ENCODE peak calls at places on chromosomes 6 and 20, in four cellular contexts. P, L, O and T are unnamed samples. For H3K4me1, the result is how much of the 10 kb centered on the place peaks cover.

GRCh38 chr6:166656269-166657206 is 29.5 kb upstream of the RPS6KA2 start:
- ATAC-seq in P (peak), L (no peak), O (peak), T (no peak)

GRCh38 chr6:90183587-90184333 is 112.9 kb downstream of the BACH2 start:
- ATAC-seq in P (no peak), L (no peak), O (peak), T (no peak)

GRCh38 chr20:21546355-21546754 is 32.5 kb upstream of the NKX2-2 start:
- ATAC-seq in P (no peak), L (no peak), O (no peak), T (no peak)

GRCh38 chr6:166626177-166627038 is 643 bp downstream of the RPS6KA2 start:
- ATAC-seq in P (peak), L (peak), O (peak), T (peak)

GRCh38 chr6:68760941-68761676 is 126.0 kb downstream of the ADGRB3 start:
- ATAC-seq in P (no peak), L (peak), O (no peak), T (no peak)

GRCh38 chr6:129490551-129491245 is 219.3 kb downstream of the ARHGAP18 start:
- ATAC-seq in P (peak), L (peak), O (peak), T (peak)

GRCh38 chr6:84258866-84259265 is 31.4 kb upstream of the CEP162 start:
- ATAC-seq in P (no peak), L (no peak), O (no peak), T (no peak)

GRCh38 chr6:136137008-136137689 is 113.0 kb downstream of the MTFR2 start:
- ATAC-seq in P (no peak), L (peak), O (no peak), T (no peak)

GRCh38 chr20:10563935-10564492 is 109.8 kb downstream of the JAG1 start:
- ATAC-seq in P (no peak), L (no peak), O (no peak), T (no peak)

GRCh38 chr6:167928111-167928510 is 69.4 kb upstream of the KIF25 start:
- ATAC-seq in P (no peak), L (no peak), O (no peak), T (no peak)

GRCh38 chr6:150412221-150412620 is 43.4 kb downstream of the IYD start:
- ATAC-seq in P (no peak), L (no peak), O (no peak), T (no peak)

DNA sequence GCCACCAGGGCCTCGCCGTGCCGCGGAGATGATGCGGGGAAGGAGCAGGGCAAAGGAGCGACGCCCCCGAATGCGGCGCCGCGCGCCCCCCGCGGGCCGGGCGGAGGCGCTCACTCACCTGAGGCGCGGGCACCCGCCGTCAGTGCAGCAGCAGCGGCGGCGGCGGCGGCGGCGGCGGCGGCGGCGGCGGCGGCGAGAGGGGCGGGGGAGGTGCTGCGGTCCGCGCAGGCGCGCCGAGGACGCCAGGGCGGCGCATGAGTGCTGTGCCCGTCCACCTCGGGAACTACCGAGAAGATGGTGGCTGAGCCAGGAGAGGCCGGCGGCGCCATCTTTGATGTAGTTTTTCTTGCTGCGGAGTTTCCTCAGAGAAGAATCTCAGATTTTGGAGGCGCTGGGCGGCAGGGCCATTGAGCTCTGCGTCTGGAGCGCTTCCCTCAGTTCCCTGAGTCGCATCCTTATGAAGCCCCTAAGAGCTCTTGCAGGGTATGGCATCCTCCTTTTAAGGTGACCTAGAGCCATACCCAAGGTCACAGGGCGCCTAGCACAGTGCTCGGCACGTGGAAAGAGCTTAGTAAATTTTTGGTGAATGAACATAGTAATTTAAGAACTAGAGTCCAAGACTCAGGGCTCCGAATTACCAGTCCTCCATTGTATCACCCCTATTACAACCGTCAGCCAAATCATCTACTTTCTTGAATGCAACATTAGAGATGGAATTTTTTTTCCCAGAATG is at the start of gene NDRG3:
- ATAC-seq in P (peak), L (peak), O (peak), T (peak)
- TF ChIP-seq CTCF in P (no peak), L (no peak), O (no peak), T (peak)

DNA sequence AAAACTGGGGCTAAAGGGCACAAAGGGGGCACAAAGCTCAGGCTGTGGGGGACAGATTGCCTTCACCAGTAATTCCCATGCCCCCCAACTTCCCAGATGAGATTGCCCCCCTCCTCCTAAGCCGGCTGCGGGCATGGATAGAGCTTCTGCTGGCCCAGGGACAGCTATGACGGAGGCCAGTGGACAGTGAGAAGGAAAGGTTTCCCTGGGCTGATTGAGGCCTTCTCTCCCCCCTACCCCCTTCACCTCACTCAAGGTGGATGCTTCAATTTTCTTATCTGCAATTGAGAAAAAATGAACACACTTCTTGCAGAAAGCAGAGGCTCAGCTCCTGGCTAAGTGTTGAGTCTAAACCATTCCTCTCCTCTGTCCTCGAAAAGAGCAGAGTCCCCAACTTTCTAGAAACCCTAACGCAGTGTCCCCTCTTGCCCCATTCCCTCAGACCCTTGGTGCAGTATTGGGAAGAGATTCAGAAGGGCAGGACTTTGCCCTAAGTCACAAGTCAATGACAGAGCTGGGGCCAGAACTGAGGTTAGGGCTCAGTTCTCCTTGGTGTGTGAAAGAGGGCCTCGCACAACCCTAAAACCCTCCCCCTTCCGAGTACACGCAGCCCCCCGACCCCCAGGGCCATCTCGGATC is 808 bp downstream of the SDC4 start:
- ATAC-seq in P (no peak), L (no peak), O (peak), T (no peak)
- H3K4me1 ChIP-seq in P (half or more), L (half or more), O (under half), T (half or more)

GRCh38 chr6:138289739-138290138 is 71.4 kb upstream of the PBOV1 start:
- ATAC-seq in P (no peak), L (peak), O (peak), T (no peak)
- TF ChIP-seq CTCF in P (no peak), L (peak), O (no peak), T (no peak)

GRCh38 chr6:43807228-43808061 is 37.4 kb downstream of the VEGFA start:
- ATAC-seq in P (no peak), L (peak), O (peak), T (no peak)

GRCh38 chr6:43806041-43806757 is 36.2 kb downstream of the VEGFA start:
- ATAC-seq in P (peak), L (no peak), O (peak), T (no peak)

GRCh38 chr6:43809417-43810305 is 39.6 kb downstream of the VEGFA start:
- ATAC-seq in P (peak), L (peak), O (no peak), T (no peak)

GRCh38 chr6:43806758-43807227 is 36.8 kb downstream of the VEGFA start:
- ATAC-seq in P (no peak), L (no peak), O (no peak), T (no peak)

DNA sequence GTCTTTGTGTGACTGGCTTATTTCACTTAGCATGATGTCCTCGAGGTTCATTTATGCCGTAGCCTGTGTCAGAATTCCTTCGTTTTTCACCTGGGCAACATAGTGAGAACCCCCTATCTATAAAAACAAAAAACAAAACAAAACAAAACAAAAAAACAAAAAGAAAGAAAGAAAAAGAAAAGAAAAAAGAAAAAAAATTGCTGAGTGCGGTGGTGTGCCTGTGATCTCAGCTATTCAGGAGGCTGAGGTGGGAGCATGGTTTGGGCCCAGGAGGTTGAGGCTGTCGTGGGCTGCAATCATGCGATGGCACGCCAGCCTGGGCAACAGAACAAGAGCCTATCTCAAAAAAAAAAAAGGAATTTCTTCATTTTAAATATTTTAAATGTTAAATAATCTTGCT is 38.4 kb downstream of the VEGFA start:
- ATAC-seq in P (no peak), L (no peak), O (no peak), T (no peak)
- H3K4me1 ChIP-seq in P (under half), L (under half), O (under half), T (under half)

DNA sequence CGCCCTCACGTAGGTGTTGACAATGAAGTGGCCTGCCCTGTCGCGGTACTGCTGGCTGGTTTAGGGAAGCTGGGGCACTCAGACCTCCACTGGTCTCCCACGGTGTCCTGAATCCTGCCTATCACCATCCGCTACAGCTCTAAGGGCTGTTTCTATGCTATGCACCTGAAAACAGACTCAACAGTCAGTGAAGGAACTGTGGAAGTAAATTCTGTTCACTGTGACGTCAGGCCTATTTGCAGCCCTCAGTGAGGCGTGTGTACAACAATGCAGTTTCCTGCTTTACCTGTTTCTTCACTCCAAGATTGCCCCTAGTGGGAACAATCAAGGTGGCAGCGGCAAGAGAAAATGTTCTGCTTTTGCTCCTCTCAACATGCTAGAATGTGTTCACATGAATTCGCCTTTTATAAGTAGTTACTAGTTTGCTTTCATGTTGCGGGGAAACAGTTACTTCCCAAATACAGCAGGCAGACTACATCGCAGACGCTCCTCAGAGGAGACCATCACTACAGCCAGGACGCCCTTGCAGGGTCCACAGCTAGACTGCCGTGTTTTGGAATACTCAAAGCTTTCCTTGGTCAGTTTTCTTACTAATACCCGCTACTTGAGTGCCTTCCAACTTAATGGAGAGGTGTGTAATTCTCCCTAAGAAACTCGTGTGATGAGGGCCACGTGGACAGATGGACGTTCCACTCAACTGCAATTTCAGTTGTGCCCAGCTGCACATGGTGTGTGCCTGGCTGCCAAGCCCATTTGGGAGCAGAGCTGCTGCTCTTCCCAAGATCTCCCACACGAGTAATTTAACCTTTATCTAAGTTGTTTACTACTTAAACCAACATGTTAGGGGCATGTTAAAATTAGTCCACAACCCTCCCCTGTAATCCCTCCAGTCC is 25.4 kb downstream of the DIDO1 start:
- ATAC-seq in P (peak), L (peak), O (peak), T (no peak)
- TF ChIP-seq CTCF in P (no peak), L (no peak), O (no peak), T (no peak)